ENCODE peak calls at places on chromosomes 7 and 10, in nine cellular contexts. R, I, Z, S, M, O, V, Q and C are unnamed samples.

GRCh38 chr7:73423519-73424485 is 9.8 kb upstream of the FZD9 start:
- DNase-seq in S (peak), M (no peak), Z (no peak), O (no peak), Q (no peak), R (peak), I (no peak), V (peak), C (no peak)

GRCh38 chr10:80596391-80597257 is 58.9 kb downstream of the SH2D4B start:
- DNase-seq in S (peak), V (peak), Z (peak), M (no peak), O (no peak), R (peak), I (peak), Q (peak), C (no peak)

GRCh38 chr10:100654835-100655759 is 90.3 kb upstream of the PAX2 start:
- DNase-seq in M (no peak), I (no peak), S (no peak), V (peak), R (no peak), O (no peak), Z (peak), Q (no peak), C (no peak)

GRCh38 chr7:128398016-128398840 is 11.6 kb downstream of the IMPDH1 start:
- DNase-seq in V (peak), R (peak), S (peak), Q (peak), Z (peak), O (peak), I (peak), M (peak), C (no peak)

GRCh38 chr7:142616121-142616643 is 133.1 kb upstream of the PRSS1 start:
- DNase-seq in R (no peak), I (no peak), V (no peak), S (no peak), Q (no peak), M (no peak), Z (no peak), O (no peak), C (no peak)

GRCh38 chr7:28276303-28276702 is 95.7 kb upstream of the JAZF1 start:
- DNase-seq in Q (no peak), O (no peak), I (no peak), V (no peak), S (no peak), R (no peak), M (no peak), Z (no peak), C (no peak)

GRCh38 chr7:22872087-22872807 is 49.6 kb upstream of the TOMM7 start:
- DNase-seq in I (no peak), R (no peak), Z (no peak), Q (no peak), V (no peak), M (no peak), S (no peak), O (no peak), C (no peak)

GRCh38 chr10:60186315-60187071 is 203.2 kb downstream of the ANK3 start:
- DNase-seq in Z (no peak), V (no peak), M (no peak), I (no peak), R (no peak), Q (no peak), S (no peak), O (peak), C (no peak)

GRCh38 chr10:131652416-131652815 is 248.4 kb upstream of the PPP2R2D start:
- DNase-seq in M (no peak), R (no peak), Q (no peak), O (peak), V (no peak), I (no peak), S (no peak), Z (no peak), C (no peak)

GRCh38 chr10:5433182-5433581 is 20.8 kb downstream of the NET1 start:
- DNase-seq in Q (no peak), M (no peak), I (no peak), O (no peak), S (no peak), V (no peak), Z (no peak), R (peak), C (no peak)

GRCh38 chr7:47498229-47499056 is 83.5 kb downstream of the TNS3 start:
- DNase-seq in O (no peak), I (peak), R (no peak), S (no peak), Q (no peak), Z (no peak), M (no peak), V (no peak), C (no peak)

GRCh38 chr10:100828744-100829102 is 83.3 kb downstream of the PAX2 start:
- DNase-seq in O (no peak), S (no peak), Q (no peak), V (peak), I (no peak), R (no peak), Z (peak), M (no peak), C (no peak)

GRCh38 chr10:21860718-21861117 is 142.8 kb downstream of the DNAJC1 start:
- DNase-seq in M (no peak), Q (no peak), V (no peak), Z (no peak), R (peak), O (no peak), S (peak), I (no peak), C (no peak)

GRCh38 chr10:85917601-85918000 is 449.0 kb downstream of the GRID1 start:
- DNase-seq in V (no peak), S (no peak), I (no peak), R (no peak), M (no peak), Q (no peak), Z (no peak), O (no peak), C (no peak)

GRCh38 chr7:124818807-124819206 is 53.2 kb upstream of the GPR37 start:
- DNase-seq in S (no peak), R (no peak), M (no peak), O (no peak), Z (no peak), I (no peak), V (no peak), Q (no peak), C (no peak)

GRCh38 chr10:3811331-3811870 is 26.4 kb upstream of the KLF6 start:
- DNase-seq in S (peak), M (peak), O (no peak), V (no peak), Z (no peak), I (no peak), Q (peak), R (peak), C (no peak)

GRCh38 chr7:138125598-138126111 is 49.4 kb downstream of the AKR1D1 start:
- DNase-seq in S (peak), R (peak), O (no peak), M (no peak), I (no peak), Z (no peak), V (no peak), Q (peak), C (no peak)

GRCh38 chr10:123148414-123149161 is 652 bp downstream of the HMX2 start:
- DNase-seq in Z (no peak), S (no peak), R (no peak), O (no peak), V (peak), Q (no peak), I (peak), M (no peak), C (no peak)

GRCh38 chr10:125076891-125077643 is 83.3 kb downstream of the CTBP2 start:
- DNase-seq in S (peak), M (no peak), V (no peak), I (no peak), Q (no peak), R (peak), Z (no peak), O (no peak), C (no peak)

GRCh38 chr7:110718514-110719205 is 372.3 kb upstream of the LRRN3 start:
- DNase-seq in M (no peak), S (no peak), V (no peak), Q (no peak), I (no peak), O (no peak), Z (no peak), R (no peak), C (no peak)

GRCh38 chr10:79093658-79094411 is 25.1 kb downstream of the ZMIZ1 start:
- DNase-seq in V (no peak), S (peak), O (no peak), Q (no peak), R (peak), I (peak), Z (no peak), M (peak), C (no peak)

GRCh38 chr10:69533658-69534057 is 39.6 kb downstream of the NEUROG3 start:
- DNase-seq in M (no peak), O (no peak), Z (no peak), V (no peak), Q (no peak), I (no peak), S (no peak), R (no peak), C (no peak)

GRCh38 chr7:47945261-47946015 is 2.8 kb downstream of the PKD1L1 start:
- DNase-seq in R (peak), O (peak), Q (peak), V (peak), M (peak), Z (peak), I (peak), S (peak), C (peak)

GRCh38 chr10:110577056-110577455 is 9.6 kb downstream of the SMC3 start:
- DNase-seq in S (no peak), Z (no peak), Q (no peak), I (no peak), M (no peak), V (no peak), R (no peak), O (no peak), C (no peak)

GRCh38 chr10:91127341-91128082 is 93.0 kb upstream of the PCGF5 start:
- DNase-seq in M (no peak), V (peak), I (no peak), R (peak), Q (peak), S (no peak), O (no peak), Z (peak), C (no peak)

GRCh38 chr10:112078003-112078402 is 105.6 kb downstream of the GPAM start:
- DNase-seq in S (no peak), Q (no peak), O (no peak), I (no peak), M (no peak), Z (no peak), R (no peak), V (no peak), C (no peak)

GRCh38 chr10:124467165-124467564 is 5.5 kb downstream of the LHPP start:
- DNase-seq in R (no peak), Q (no peak), O (no peak), Z (no peak), I (no peak), V (no peak), M (no peak), S (no peak), C (no peak)

GRCh38 chr7:158371856-158372255 is 215.8 kb downstream of the PTPRN2 start:
- DNase-seq in S (no peak), V (no peak), Q (no peak), M (no peak), O (peak), R (no peak), Z (no peak), I (no peak), C (no peak)

GRCh38 chr7:116950889-116951351 is 2.4 kb upstream of the ST7 start:
- DNase-seq in Z (peak), Q (no peak), S (no peak), V (no peak), I (no peak), R (no peak), O (no peak), M (no peak), C (no peak)

GRCh38 chr7:142883571-142884284 is 1.8 kb downstream of the TRPV6 start:
- DNase-seq in I (no peak), V (no peak), Q (no peak), S (no peak), O (no peak), Z (no peak), R (no peak), M (no peak), C (peak)

GRCh38 chr10:88366772-88367171 is 216.3 kb downstream of the RNLS start:
- DNase-seq in V (no peak), M (no peak), Q (no peak), I (no peak), S (no peak), R (no peak), Z (no peak), O (no peak), C (no peak)

GRCh38 chr7:111732923-111733322 is 170.6 kb upstream of the IMMP2L start:
- DNase-seq in S (no peak), Z (no peak), M (no peak), I (no peak), V (no peak), Q (no peak), O (no peak), R (no peak), C (no peak)

GRCh38 chr10:10677479-10677878 is 340.2 kb upstream of the CELF2 start:
- DNase-seq in O (peak), Z (peak), V (peak), M (peak), I (peak), R (peak), Q (peak), S (peak), C (peak)

GRCh38 chr7:32539917-32540544 is 44.7 kb downstream of the AVL9 start:
- DNase-seq in R (no peak), O (no peak), Q (no peak), M (no peak), I (no peak), V (no peak), S (no peak), Z (no peak), C (no peak)

GRCh38 chr7:107842213-107842612 is 39.2 kb upstream of the SLC26A3 start:
- DNase-seq in Z (no peak), M (no peak), V (no peak), I (no peak), S (no peak), Q (no peak), R (no peak), O (no peak), C (no peak)

GRCh38 chr10:60405172-60405571 is 15.5 kb upstream of the ANK3 start:
- DNase-seq in M (no peak), Q (no peak), R (no peak), O (no peak), Z (no peak), S (no peak), I (no peak), V (no peak), C (no peak)

GRCh38 chr10:76331742-76332141 is 900.3 kb downstream of the LRMDA start:
- DNase-seq in S (no peak), Q (no peak), I (no peak), M (no peak), V (no peak), R (no peak), O (no peak), Z (no peak), C (no peak)

GRCh38 chr7:138207555-138207971 is 131.3 kb downstream of the AKR1D1 start:
- DNase-seq in R (no peak), S (no peak), O (no peak), Z (no peak), Q (no peak), M (no peak), V (peak), I (no peak), C (no peak)

GRCh38 chr7:95246935-95247370 is 77.4 kb downstream of the PON1 start:
- DNase-seq in I (peak), V (peak), R (peak), S (peak), Q (peak), Z (peak), M (peak), O (no peak), C (no peak)

DNA sequence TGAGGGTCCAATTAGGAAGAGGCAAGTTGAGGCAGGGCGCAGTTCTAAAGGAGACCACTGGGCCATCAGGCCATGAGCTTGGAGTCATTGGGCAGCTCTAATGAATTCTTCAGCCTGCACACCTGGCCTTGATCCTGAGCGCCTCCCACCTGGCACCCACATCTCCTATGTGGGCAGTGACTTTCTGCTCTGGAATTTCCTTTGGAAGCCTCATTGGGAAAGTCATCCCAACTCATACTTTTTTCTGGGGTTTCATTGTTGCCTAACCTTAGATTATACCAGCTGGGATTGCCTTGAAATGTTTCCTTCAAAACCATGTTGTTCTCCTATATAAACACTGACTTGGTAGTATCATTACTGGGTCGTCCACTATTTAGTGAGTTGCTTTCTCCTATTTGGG is 54.1 kb downstream of the PLPP4 start:
- DNase-seq in R (peak), O (no peak), M (no peak), S (peak), V (no peak), I (no peak), Q (peak), Z (no peak), C (no peak)
- TF ChIP-seq CTCF in R (peak), O (no peak), M (no peak), S (peak), V (no peak), I (no peak), Q (no peak), Z (no peak), C (no peak)

DNA sequence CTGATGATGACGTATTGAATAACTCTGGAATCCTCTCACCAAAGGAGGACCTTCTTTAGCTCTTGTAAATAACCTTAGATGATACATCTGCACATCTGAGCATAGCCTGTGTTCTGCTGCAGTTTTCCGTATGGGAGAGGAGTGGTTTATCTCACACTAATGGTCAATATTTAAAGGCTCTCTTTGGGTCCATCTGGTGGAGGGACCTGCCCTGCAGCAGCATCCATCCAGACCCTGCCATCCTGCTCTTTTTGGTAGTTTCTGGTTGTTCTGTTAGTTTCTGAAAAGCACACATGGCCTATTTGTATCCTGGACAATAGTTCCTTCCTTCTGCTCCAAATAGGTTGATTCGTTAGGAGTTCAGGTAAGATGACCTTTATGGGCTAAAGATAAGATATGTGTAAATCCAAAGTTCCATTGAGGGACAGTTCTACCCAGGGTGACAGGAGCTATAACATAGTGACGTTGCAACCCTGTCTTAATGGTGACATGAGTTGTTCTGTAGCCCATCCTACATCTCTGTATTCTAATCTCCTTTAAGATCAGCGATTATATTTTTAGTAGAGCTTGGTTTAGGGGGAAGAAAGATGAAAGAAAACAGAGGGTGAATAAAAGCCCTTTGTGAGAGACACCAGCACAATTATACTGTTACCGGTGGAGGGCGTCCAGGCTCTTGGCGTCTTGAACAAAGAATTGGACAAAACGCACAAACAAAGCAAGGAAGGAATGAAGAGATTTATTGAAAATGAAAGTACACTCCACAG is 60.0 kb upstream of the KLF14 start:
- DNase-seq in V (no peak), M (no peak), Z (no peak), S (peak), O (no peak), I (no peak), Q (peak), R (peak), C (no peak)
- TF ChIP-seq CTCF in V (peak), M (no peak), Z (no peak), S (peak), O (no peak), I (no peak), Q (no peak), R (peak), C (no peak)

GRCh38 chr10:102379383-102379782 is 16.1 kb upstream of the NFKB2 start:
- DNase-seq in M (no peak), O (no peak), Z (no peak), I (no peak), V (no peak), R (no peak), S (no peak), Q (no peak), C (no peak)

GRCh38 chr10:102382871-102383270 is 12.6 kb upstream of the NFKB2 start:
- DNase-seq in V (no peak), O (no peak), S (no peak), I (no peak), Q (no peak), R (no peak), Z (no peak), M (no peak), C (no peak)

GRCh38 chr10:102381983-102382382 is 13.5 kb upstream of the NFKB2 start:
- DNase-seq in O (no peak), R (no peak), Q (no peak), S (no peak), I (no peak), V (no peak), Z (no peak), M (no peak), C (no peak)

GRCh38 chr10:102384606-102385429 is 10.7 kb upstream of the NFKB2 start:
- DNase-seq in Z (peak), S (no peak), O (no peak), I (no peak), Q (peak), R (peak), V (no peak), M (no peak), C (no peak)

DNA sequence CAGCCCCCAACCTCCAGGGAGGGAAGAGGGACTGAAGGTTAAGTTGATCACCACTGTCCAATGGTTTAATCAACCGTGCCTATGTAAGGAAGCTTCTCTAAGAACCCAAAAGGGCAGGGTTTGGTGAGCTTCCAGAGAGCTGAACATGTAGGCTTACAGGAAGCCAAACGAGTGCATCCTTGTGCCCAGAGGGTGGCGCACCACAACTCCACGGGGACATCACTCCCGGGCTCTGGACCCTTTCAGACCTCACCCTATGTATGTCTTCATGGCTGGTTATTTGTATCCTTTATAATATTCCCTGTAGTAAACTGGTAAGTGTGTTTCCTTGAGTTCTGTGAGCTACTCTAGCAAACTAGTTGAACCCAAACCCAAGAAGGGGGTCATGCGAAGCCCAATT is 11.5 kb upstream of the NFKB2 start:
- DNase-seq in I (no peak), Z (peak), V (peak), O (no peak), M (no peak), S (no peak), Q (no peak), R (peak), C (no peak)
- TF ChIP-seq CTCF in I (no peak), Z (peak), V (peak), O (no peak), M (no peak), S (peak), Q (no peak), R (peak), C (no peak)

GRCh38 chr10:99521474-99522077 is 11.2 kb upstream of the NKX2-3 start:
- DNase-seq in Q (no peak), I (no peak), V (peak), Z (no peak), R (no peak), S (no peak), M (no peak), O (no peak), C (no peak)
- TF ChIP-seq CTCF in Q (no peak), I (no peak), V (no peak), Z (no peak), R (no peak), S (no peak), M (no peak), O (no peak), C (no peak)

DNA sequence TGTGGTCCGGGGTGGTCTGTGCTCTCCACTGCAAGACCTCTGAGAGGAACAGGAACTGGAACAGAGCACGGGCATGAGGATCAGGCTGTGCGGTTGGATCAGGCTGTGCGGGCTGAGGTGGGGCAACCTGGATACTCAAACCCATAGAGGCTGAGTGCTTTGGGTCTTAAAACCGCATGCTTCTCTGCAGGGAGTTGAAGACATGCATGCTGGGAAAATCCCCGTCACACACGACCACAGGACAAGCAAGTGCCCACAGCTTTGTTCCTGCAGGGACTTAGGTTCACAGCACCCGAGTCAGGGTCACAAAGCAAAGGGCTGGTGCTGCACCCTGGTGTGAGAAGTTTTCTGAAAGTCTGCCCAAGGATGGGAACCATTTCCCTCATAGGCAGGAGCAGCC is 221.2 kb downstream of the ZMYND11 start:
- DNase-seq in I (no peak), R (no peak), Q (peak), M (no peak), Z (no peak), O (no peak), V (no peak), S (no peak), C (no peak)
- TF ChIP-seq CTCF in I (no peak), R (no peak), Q (no peak), M (no peak), Z (no peak), O (no peak), V (no peak), S (no peak), C (no peak)